ENCODE peak calls at places on chromosomes 7 and 10, in ten cellular contexts. V is heart left ventricle, R is bronchial epithelial cell, F is hepatocyte, P is A549, H is tibial artery, K is AG10803, S is mammary epithelial cell, C is lower lobe of right lung, Q is GM12878. G is an unnamed sample.

GRCh38 chr10:132616995-132617780 is 79.6 kb downstream of the INPP5A start:
- DNase-seq in C (no peak), R (no peak), K (no peak), H (no peak), P (no peak), V (no peak), Q (no peak), S (no peak), F (no peak), G (no peak)

GRCh38 chr7:70477051-70478010 is 654.6 kb upstream of the GALNT17 start:
- DNase-seq in P (no peak), S (peak; percentile 46), Q (no peak), R (peak; percentile 80), V (no peak), C (no peak), H (no peak), F (peak; percentile 18), K (peak; percentile 27), G (peak; percentile 3)

GRCh38 chr10:71302874-71303568 is 16.0 kb upstream of the SLC29A3 start:
- DNase-seq in H (no peak), V (no peak), S (peak; percentile 48), R (peak; percentile 72), K (peak; percentile 56), Q (no peak), F (peak; percentile 80), C (peak; percentile 11), P (peak; percentile 73), G (peak; percentile 68)

GRCh38 chr10:86341361-86341811 is 25.2 kb downstream of the GRID1 start:
- DNase-seq in F (no peak), Q (no peak), S (peak; percentile 11), V (no peak), C (peak; percentile 22), P (no peak), K (peak; percentile 8), H (peak; percentile 43), R (no peak), G (no peak)

GRCh38 chr10:111221682-111222470 is 145.0 kb downstream of the ADRA2A start:
- DNase-seq in V (no peak), K (peak; percentile 45), R (no peak), F (no peak), H (no peak), Q (no peak), P (no peak), C (no peak), S (no peak), G (no peak)

GRCh38 chr7:47502240-47502877 is 79.6 kb downstream of the TNS3 start:
- DNase-seq in C (no peak), F (no peak), S (no peak), H (no peak), Q (no peak), V (no peak), P (no peak), R (no peak), K (no peak), G (no peak)

GRCh38 chr7:116259821-116260440 is 49.6 kb downstream of the TES start:
- DNase-seq in R (peak; percentile 98), K (peak; percentile 91), P (peak; percentile 55), Q (no peak), V (no peak), H (no peak), C (no peak), S (peak; percentile 98), F (no peak), G (peak; percentile 77)

GRCh38 chr7:30062587-30062986 is 34.4 kb downstream of the PLEKHA8 start:
- DNase-seq in H (no peak), P (peak; percentile 46), R (peak; percentile 22), F (peak; percentile 49), C (no peak), V (no peak), Q (no peak), S (peak; percentile 5), K (peak; percentile 47), G (peak; percentile 69)

DNA sequence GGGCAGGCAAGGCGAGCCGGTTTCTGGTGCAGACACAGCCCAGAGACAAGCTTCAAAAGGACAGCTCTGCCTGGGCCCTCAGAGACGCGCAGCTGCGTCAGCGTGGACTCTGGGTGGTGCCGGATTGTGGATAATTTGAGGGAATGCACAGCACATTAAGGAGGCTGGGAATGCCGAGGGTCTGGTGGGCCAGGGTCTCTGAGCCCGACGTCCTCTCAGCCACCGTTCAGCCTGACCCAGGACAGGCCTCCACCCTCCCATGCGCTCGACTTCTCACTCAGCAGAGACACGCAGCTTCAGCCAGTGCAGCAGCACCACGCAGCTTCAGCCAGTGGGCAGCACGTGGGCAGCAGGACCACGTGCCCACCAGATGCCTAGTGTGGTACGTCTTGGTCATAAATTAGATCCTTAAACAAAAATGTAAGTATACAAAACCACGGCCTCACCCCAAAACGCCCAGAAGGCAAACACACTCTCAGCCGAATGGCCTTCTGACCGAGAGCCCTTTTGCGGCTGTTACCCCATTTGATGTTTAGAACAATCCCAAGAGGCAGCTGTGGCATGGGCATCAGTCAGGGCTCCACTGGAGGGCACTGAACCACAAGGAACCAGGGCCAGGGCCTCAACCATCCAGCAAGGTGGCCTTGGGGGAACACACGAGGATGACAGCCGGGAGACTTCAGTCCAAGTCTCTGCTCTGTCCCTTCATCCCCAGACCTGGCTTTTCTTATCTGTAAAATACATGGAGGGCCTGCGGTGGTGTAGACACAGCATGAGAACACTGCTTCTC is 63.8 kb upstream of the INSIG1 start:
- DNase-seq in Q (no peak), C (peak; percentile 26), P (no peak), K (peak; percentile 36), H (no peak), R (no peak), S (no peak), F (no peak), V (no peak), G (no peak)
- TF ChIP-seq CTCF in Q (no peak), C (no peak), P (no peak), K (peak; percentile 1), H (no peak), R (no peak), S (no peak), F (no peak), V (no peak), G (no peak)

GRCh38 chr7:158588878-158589442 is 1.3 kb upstream of the PTPRN2 start:
- DNase-seq in H (no peak), V (no peak), C (no peak), Q (no peak), S (no peak), F (no peak), K (no peak), P (no peak), R (no peak), G (no peak)

GRCh38 chr7:158586499-158587191 is 978 bp downstream of the PTPRN2 start:
- DNase-seq in P (no peak), Q (no peak), H (no peak), C (no peak), S (no peak), K (no peak), R (no peak), F (no peak), V (no peak), G (no peak)

GRCh38 chr7:158585721-158586498 is 1.7 kb downstream of the PTPRN2 start:
- DNase-seq in H (no peak), S (no peak), K (no peak), V (no peak), P (no peak), Q (no peak), F (no peak), C (no peak), R (no peak), G (no peak)

GRCh38 chr7:158588085-158588877 is 658 bp upstream of the PTPRN2 start:
- DNase-seq in P (no peak), K (no peak), F (peak; percentile 32), S (no peak), Q (no peak), C (no peak), V (no peak), R (no peak), H (no peak), G (no peak)

DNA sequence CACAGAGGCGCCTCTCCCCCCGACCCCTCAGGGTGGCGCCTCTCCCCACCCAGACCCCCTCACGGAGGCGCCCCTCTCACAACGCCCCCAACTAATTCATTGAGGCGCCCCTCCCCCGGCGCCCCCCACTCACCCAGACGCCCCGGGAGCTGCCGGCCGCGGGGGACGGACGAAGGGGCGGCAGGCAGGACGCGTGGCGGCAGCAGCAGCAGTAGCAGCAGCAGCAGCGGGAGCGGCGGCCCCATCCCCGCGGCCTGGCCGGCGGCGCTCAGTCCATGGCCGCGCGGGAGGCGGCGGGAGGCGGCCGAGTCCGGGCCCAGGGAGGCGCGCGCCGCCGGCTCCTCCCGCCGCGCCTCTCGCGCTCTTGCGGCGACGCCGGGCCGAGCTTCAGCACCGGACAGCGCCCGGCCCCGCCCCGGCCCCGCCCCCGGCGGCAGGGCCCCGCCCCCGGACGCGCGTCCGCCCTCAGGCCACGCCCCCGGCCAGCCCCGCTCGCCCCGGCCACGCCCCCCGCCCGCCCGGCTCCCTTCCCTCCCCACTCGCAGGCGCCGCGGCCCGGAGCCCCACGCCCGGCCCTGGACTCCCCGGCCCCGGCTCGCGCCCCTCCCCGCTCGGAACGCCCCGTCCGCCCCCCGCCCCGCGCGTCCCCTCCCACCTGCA is at the start of gene PTPRN2:
- DNase-seq in F (peak; percentile 92), V (peak; percentile 61), C (peak; percentile 66), S (peak; percentile 6), P (peak; percentile 58), K (peak; percentile 30), R (no peak), Q (no peak), H (no peak), G (peak; percentile 56)
- H3K4me3 ChIP-seq in F (no peak within 1 kb of the TSS), V (peak within 1 kb of the TSS; percentile 44), C (peak within 1 kb of the TSS; percentile 43), S (peak within 1 kb of the TSS; percentile 6), P (peak within 1 kb of the TSS; percentile 47), K (peak within 1 kb of the TSS; percentile 16), R (peak within 1 kb of the TSS; percentile 30), Q (no peak within 1 kb of the TSS), H (peak within 1 kb of the TSS; percentile 44), G (peak within 1 kb of the TSS; percentile 37)

GRCh38 chr10:79585870-79586527 is 24.7 kb upstream of the SFTPA1 start:
- DNase-seq in Q (no peak), V (no peak), P (no peak), H (no peak), C (peak; percentile 68), K (no peak), F (no peak), S (no peak), R (no peak), G (no peak)

GRCh38 chr10:79582096-79582495 is 21.9 kb upstream of the SFTPA2 start:
- DNase-seq in V (no peak), C (no peak), R (no peak), K (no peak), S (no peak), H (no peak), P (no peak), F (no peak), Q (no peak), G (no peak)

GRCh38 chr10:79588800-79589199 is 21.9 kb upstream of the SFTPA1 start:
- DNase-seq in F (no peak), P (no peak), H (no peak), R (no peak), V (no peak), Q (no peak), K (no peak), C (no peak), S (no peak), G (no peak)

GRCh38 chr10:79583488-79584024 is 23.3 kb upstream of the SFTPA2 start:
- DNase-seq in K (no peak), P (no peak), R (no peak), C (no peak), Q (no peak), V (no peak), H (no peak), S (no peak), F (no peak), G (no peak)

GRCh38 chr10:79586933-79587332 is 23.8 kb upstream of the SFTPA1 start:
- DNase-seq in P (no peak), H (no peak), C (no peak), S (no peak), Q (no peak), K (no peak), V (no peak), F (no peak), R (peak; percentile 46), G (no peak)
- TF ChIP-seq CTCF in P (no peak), H (no peak), C (no peak), S (no peak), Q (no peak), K (no peak), V (no peak), F (no peak), R (no peak), G (no peak)

GRCh38 chr10:32299354-32299980 is 47.5 kb downstream of the EPC1 start:
- DNase-seq in F (no peak), S (no peak), H (no peak), V (no peak), Q (no peak), K (peak; percentile 32), C (no peak), R (no peak), P (no peak), G (no peak)
- H3K4me3 ChIP-seq in F (no peak overlapping the region), S (no peak overlapping the region), H (no peak overlapping the region), V (no peak overlapping the region), Q (no peak overlapping the region), K (no peak overlapping the region), C (no peak overlapping the region), R (no peak overlapping the region), P (no peak overlapping the region), G (no peak overlapping the region)

G was measured in fibroblast of pulmonary artery.